ENCODE peak calls at places on chromosomes 4 and X, in five cellular contexts. T, F, E, X and J are unnamed samples. For H3K27me3 and H3K4me1, the result is how much of the 10 kb centered on the place peaks cover.

GRCh38 chrX:7071390-7071789 is 76.1 kb upstream of the STS start:
- DNase-seq in F (no peak), E (no peak), T (no peak), X (no peak), J (no peak)

GRCh38 chr4:87304659-87305277 is 17.9 kb downstream of the HSD17B13 start:
- DNase-seq in E (no peak), X (peak), F (no peak), T (no peak), J (no peak)

GRCh38 chrX:39938466-39938865 is 159.3 kb downstream of the BCOR start:
- DNase-seq in E (no peak), X (no peak), T (no peak), F (no peak), J (no peak)

GRCh38 chrX:108396188-108396885 is 41.9 kb downstream of the COL4A6 start:
- DNase-seq in E (no peak), X (no peak), T (no peak), F (no peak), J (no peak)

GRCh38 chr4:68175562-68176155 is 46.0 kb upstream of the TMPRSS11F start:
- DNase-seq in X (peak), T (no peak), E (no peak), F (peak), J (no peak)

GRCh38 chr4:22187203-22187835 is 238.7 kb upstream of the KCNIP4 start:
- DNase-seq in X (no peak), E (no peak), F (no peak), T (no peak), J (no peak)

GRCh38 chr4:184234155-184234554 is 16.5 kb upstream of the ENPP6 start:
- DNase-seq in X (no peak), T (no peak), F (no peak), E (no peak), J (no peak)

GRCh38 chr4:82886145-82886942 is 4.6 kb downstream of the SEC31A start:
- DNase-seq in E (no peak), F (no peak), T (no peak), X (no peak), J (no peak)

GRCh38 chrX:64536740-64537139 is 141.5 kb upstream of the MTMR8 start:
- DNase-seq in F (no peak), X (no peak), T (no peak), E (no peak), J (no peak)

GRCh38 chrX:51420610-51421009 is 75.8 kb downstream of the NUDT11 start:
- DNase-seq in F (peak), E (no peak), X (peak), T (no peak), J (no peak)

GRCh38 chr4:104345598-104346242 is 149.0 kb downstream of the CXXC4 start:
- DNase-seq in X (no peak), F (no peak), T (no peak), E (no peak), J (no peak)

GRCh38 chr4:8182858-8183725 is 16.0 kb upstream of the SH3TC1 start:
- DNase-seq in T (peak), F (peak), E (no peak), X (peak), J (no peak)

GRCh38 chr4:141427726-141428296 is 207.1 kb downstream of the ZNF330 start:
- DNase-seq in X (no peak), E (no peak), T (no peak), F (no peak), J (no peak)

GRCh38 chrX:131763674-131764073 is 219.8 kb downstream of the OR13H1 start:
- DNase-seq in X (no peak), E (peak), T (peak), F (peak), J (peak)

GRCh38 chr4:5463361-5463760 is 245.0 kb downstream of the EVC2 start:
- DNase-seq in E (no peak), T (no peak), X (no peak), F (no peak), J (no peak)

GRCh38 chr4:69321153-69321729 is 41.0 kb downstream of the UGT2B28 start:
- DNase-seq in F (no peak), E (no peak), X (no peak), T (no peak), J (no peak)

GRCh38 chr4:108072300-108072699 is 82.6 kb downstream of the HADH start:
- DNase-seq in F (peak), X (no peak), E (peak), T (no peak), J (no peak)

GRCh38 chr4:54498661-54499111 is 159.1 kb upstream of the KIT start:
- DNase-seq in T (no peak), X (peak), F (no peak), E (no peak), J (no peak)

GRCh38 chrX:84187501-84188319 is at the start of gene RPS6KA6:
- DNase-seq in X (no peak), F (peak), T (peak), E (no peak), J (no peak)

GRCh38 chr4:163077611-163078010 is 89.1 kb downstream of the NAF1 start:
- DNase-seq in F (no peak), E (no peak), T (no peak), X (no peak), J (no peak)

GRCh38 chrX:110082156-110082555 is 79.2 kb downstream of the TMEM164 start:
- DNase-seq in F (no peak), E (no peak), X (peak), T (no peak), J (no peak)

DNA sequence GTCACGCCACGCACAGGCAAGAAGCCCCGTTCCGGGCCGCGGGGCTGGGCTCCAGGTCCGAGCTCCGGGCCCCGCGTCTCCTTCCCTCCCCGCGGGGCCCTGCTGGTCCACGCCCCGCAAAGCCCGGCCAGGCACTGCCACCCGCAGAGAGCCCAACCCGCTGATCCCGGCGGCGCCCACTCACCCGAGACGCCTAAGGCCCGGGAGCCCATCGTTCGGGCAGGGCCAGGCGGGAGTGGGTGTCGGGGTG is 870 bp downstream of the PDZD4 start:
- DNase-seq in T (no peak), F (no peak), E (no peak), X (no peak), J (no peak)
- H3K27me3 ChIP-seq in T (under half), F (under half), E (under half), X (under half), J (under half)

DNA sequence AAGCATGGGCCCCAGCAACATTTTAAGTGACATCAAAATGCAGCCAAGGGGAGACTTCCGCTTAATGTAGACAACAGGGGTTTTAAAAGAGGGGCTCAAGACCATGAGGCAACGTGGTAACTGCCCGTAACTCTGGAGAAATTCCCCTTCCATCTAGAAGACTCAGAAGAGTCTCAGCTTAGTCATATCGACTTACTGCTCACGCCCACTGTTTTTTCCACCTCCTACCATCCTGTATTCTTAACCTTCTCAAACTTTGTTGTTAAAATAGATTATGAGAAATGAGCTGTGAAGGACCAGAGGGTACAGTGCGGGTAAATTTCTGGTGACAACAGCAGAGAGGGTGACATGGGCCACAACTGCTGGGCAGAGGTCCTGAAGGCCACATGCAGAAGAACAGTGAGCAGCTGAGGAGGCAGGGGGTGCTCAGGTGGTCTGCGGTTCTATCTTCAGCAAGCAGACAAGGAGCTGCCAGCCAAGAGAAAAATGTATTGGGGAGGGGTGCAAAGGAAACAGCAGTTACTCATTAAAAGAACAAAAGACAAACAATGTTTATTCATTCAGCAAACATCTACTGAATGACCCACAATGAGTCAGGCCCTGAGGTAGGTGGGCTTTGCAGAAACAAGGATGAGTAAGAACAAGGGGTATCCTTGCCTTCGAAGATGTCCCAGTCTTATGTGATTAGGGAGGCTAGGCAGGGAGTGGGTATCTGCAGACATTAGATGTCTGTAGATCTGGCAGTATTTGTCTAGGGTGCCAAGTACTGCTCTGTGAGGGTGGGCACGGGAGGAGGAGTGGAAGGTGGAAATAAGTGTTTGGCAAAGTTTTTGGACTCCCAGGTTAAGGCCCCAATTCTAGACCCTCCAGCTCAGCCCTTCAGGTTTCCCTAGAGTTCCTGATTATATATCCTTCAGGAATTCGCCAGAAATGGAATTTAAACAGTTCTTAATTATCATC is 175.3 kb downstream of the TSPAN5 start:
- DNase-seq in T (no peak), E (no peak), F (no peak), X (no peak), J (no peak)
- H3K4me1 ChIP-seq in T (under half), E (under half), F (under half), X (under half), J (half or more)

DNA sequence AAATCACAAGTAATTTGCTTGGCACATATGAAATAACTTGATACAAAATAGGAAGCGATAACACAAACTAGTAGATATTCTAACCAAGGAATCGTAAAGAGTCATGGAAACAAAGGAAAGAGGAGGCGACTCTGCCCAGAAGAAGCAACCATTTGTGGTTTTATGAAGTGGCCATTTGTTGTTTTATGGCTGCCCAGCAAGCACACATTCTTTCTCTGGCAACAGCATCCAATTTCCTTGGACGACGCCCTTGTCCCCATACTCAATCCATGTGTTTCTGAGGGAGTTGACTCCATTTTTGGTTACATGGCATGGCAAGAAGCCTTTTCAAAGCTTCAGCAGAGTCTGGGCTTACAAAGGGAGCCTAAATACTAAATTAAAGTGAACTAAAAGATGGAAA is 295.1 kb downstream of the INPP4B start:
- DNase-seq in F (no peak), E (no peak), T (no peak), X (no peak), J (no peak)
- H3K27ac ChIP-seq in F (peak), E (no peak), T (no peak), X (no peak), J (no peak)

DNA sequence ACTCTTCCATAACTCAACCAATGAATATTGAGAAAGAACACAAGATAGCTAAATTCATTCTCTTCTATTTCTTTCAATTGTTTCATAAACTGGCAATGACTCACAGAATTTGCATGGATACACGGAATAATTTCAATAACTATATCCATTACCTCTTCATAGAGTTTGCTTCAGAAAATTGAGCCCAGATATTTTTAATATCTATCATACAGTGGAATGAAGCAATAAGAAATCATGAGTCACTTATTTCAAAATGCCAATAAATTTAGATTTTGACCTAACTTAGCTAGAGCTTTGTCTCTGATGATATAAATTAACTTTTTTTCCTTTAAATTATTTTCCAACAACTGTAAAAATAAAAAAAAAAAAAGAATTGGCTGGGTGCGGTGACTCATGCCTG is 22.2 kb upstream of the MANBA start:
- DNase-seq in E (no peak), F (no peak), X (no peak), T (no peak), J (no peak)
- H3K27me3 ChIP-seq in E (under half), F (under half), X (under half), T (under half), J (under half)